ENCODE peak calls at places on chromosome 7, in nine cellular contexts. A is CD4-positive, CD25-positive, alpha-beta regulatory T cell; F is aorta; P is SK-N-SH; G is heart left ventricle; R is fibroblast of lung; C is uterus; V is CD8-positive, alpha-beta T cell; I is ascending aorta. T is an unnamed sample.
A peak's percentile ranks its signal among the peaks of the same experiment; 100 is the strongest.

GRCh38 chr7:97694355-97694754 is 37.5 kb upstream of the TAC1 start:
- DNase-seq in V (no peak), G (no peak), C (no peak), F (no peak), A (no peak), P (no peak), I (no peak), R (no peak), T (no peak)

GRCh38 chr7:16347461-16348192 is 73.7 kb downstream of the CRPPA start:
- DNase-seq in F (no peak), C (no peak), P (no peak), I (no peak), A (no peak), R (no peak), V (no peak), G (no peak), T (peak; percentile 86)

GRCh38 chr7:153193144-153193595 is 433.6 kb downstream of the ACTR3B start:
- DNase-seq in I (no peak), C (peak; percentile 15), F (no peak), A (no peak), R (no peak), V (no peak), G (no peak), P (peak; percentile 74), T (peak; percentile 20)

GRCh38 chr7:137668404-137668803 is 178.4 kb downstream of the DGKI start:
- DNase-seq in G (no peak), I (no peak), A (no peak), C (no peak), V (no peak), F (no peak), P (no peak), R (no peak), T (no peak)

GRCh38 chr7:150948791-150949251 is 29.3 kb downstream of the KCNH2 start:
- DNase-seq in R (no peak), P (peak; percentile 58), V (no peak), F (peak; percentile 50), C (no peak), I (no peak), G (peak; percentile 45), A (no peak), T (no peak)

GRCh38 chr7:106283831-106284515 is 810 bp downstream of the NAMPT start:
- DNase-seq in A (peak; percentile 72), F (peak; percentile 81), V (peak; percentile 28), G (peak; percentile 76), P (no peak), C (peak; percentile 55), I (no peak), R (peak; percentile 58), T (peak; percentile 30)

GRCh38 chr7:100568936-100569844 is 4.5 kb downstream of the SAP25 start:
- DNase-seq in P (peak; percentile 79), I (no peak), C (peak; percentile 70), R (no peak), V (no peak), F (peak; percentile 86), A (peak; percentile 57), G (peak; percentile 72), T (no peak)

GRCh38 chr7:28958946-28959417 is 852 bp upstream of the TRIL start:
- DNase-seq in C (no peak), A (no peak), I (no peak), V (no peak), R (no peak), F (no peak), G (no peak), P (no peak), T (no peak)

GRCh38 chr7:146591976-146592375 is 475.4 kb downstream of the CNTNAP2 start:
- DNase-seq in V (no peak), P (no peak), R (no peak), F (no peak), G (no peak), A (no peak), C (no peak), I (no peak), T (no peak)

GRCh38 chr7:64959072-64959747 is 31.6 kb downstream of the ZNF117 start:
- DNase-seq in F (no peak), V (no peak), I (no peak), R (no peak), G (no peak), C (no peak), A (no peak), P (no peak), T (peak; percentile 72)

GRCh38 chr7:39248693-39249090 is 271.0 kb downstream of the POU6F2 start:
- DNase-seq in F (no peak), C (no peak), R (no peak), P (no peak), V (no peak), G (no peak), I (no peak), A (no peak), T (no peak)

GRCh38 chr7:64463636-64464375 is 99.1 kb downstream of the ZNF680 start:
- DNase-seq in A (peak; percentile 0), R (peak; percentile 64), F (peak; percentile 90), I (peak; percentile 56), G (peak; percentile 84), P (peak; percentile 85), C (peak; percentile 67), V (no peak), T (no peak)

GRCh38 chr7:94060772-94061171 is 56.6 kb upstream of the BET1 start:
- DNase-seq in F (no peak), I (no peak), P (no peak), A (no peak), G (no peak), R (peak; percentile 28), C (no peak), V (no peak), T (no peak)

GRCh38 chr7:95012001-95012400 is 104.6 kb downstream of the PPP1R9A start:
- DNase-seq in C (no peak), F (no peak), R (no peak), I (no peak), G (no peak), P (no peak), A (no peak), V (no peak), T (no peak)

DNA sequence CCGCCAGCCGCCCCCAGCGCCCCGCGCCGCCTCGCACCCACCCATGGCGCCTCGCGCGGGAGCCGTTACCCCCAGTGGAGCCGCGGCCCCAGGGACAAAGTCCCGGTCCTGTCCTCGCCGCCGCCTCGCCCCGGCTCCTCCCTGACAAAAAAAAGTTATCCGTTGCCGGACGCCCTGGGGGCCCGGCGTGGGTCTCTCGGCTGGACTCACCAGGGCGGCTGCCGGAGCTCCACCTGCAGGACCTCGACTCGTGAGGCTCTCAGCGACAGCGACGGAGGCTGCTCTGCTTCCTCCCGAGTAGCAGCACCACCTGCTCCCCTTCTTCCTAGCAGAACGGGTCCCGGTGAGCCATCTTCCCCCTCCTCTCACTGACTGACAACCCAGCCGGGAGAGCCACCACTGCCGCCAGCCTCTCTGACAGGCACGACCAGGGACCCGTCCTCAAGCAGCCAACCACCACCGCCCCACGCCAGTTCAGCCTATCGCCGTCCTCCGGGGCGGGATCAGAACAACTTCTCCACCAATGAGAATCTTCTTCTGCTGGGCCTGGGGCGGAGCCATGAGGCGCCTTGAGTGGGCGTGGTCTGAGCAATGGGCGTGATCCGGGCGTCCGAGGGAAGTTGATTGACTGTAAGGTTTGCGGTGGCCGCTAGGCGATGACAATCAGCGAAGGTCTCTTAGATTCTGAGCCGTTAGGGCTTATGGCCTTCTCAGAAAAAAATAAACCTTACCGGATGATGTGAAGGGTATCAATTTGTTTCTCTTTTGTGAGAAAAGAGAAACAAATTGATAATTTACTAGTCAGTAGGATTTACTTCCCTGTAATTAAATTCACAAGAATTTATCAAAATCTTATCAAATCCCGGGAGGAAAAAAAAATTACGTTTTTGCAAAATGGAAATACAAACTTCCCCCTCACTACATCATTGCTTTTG is at the start of gene HYCC1:
- DNase-seq in V (peak; percentile 97), A (peak; percentile 99), G (peak; percentile 99), R (peak; percentile 99), I (peak; percentile 97), F (peak; percentile 99), P (peak; percentile 98), C (peak; percentile 99), T (peak; percentile 99)
- H3K27ac ChIP-seq in V (peak within 1 kb of the TSS; percentile 48), A (peak within 1 kb of the TSS; percentile 71), G (peak within 1 kb of the TSS; percentile 82), R (peak within 1 kb of the TSS; percentile 77), I (peak within 1 kb of the TSS; percentile 88), F (peak within 1 kb of the TSS; percentile 68), P (peak within 1 kb of the TSS; percentile 1), C (peak within 1 kb of the TSS; percentile 85), T (peak within 1 kb of the TSS; percentile 31)

GRCh38 chr7:1548438-1548831 is 7.6 kb downstream of the TMEM184A start:
- DNase-seq in G (peak; percentile 51), F (no peak), C (no peak), R (no peak), V (no peak), A (peak; percentile 26), P (no peak), I (no peak), T (no peak)
- H3K4me1 ChIP-seq in G (peaks cover 13% of the 10 kb centered on the region), F (no peaks in the 10 kb centered on the region), C (no peaks in the 10 kb centered on the region), R (no peaks in the 10 kb centered on the region), V (no peaks in the 10 kb centered on the region), A (no peaks in the 10 kb centered on the region), P (no peaks in the 10 kb centered on the region), I (no peaks in the 10 kb centered on the region), T (peaks cover 3% of the 10 kb centered on the region)

GRCh38 chr7:128859232-128860157 is 3.2 kb upstream of the ATP6V1F start:
- DNase-seq in F (no peak), V (no peak), I (no peak), G (peak; percentile 71), C (peak; percentile 54), R (no peak), P (no peak), A (no peak), T (no peak)

GRCh38 chr7:128863433-128863989 is 855 bp downstream of the ATP6V1F start:
- DNase-seq in F (no peak), A (peak; percentile 75), G (no peak), I (no peak), R (peak; percentile 75), V (no peak), C (no peak), P (peak; percentile 91), T (peak; percentile 79)

GRCh38 chr7:128862571-128863432 is at the start of gene ATP6V1F:
- DNase-seq in F (peak; percentile 100), G (peak; percentile 100), A (peak; percentile 98), I (peak; percentile 94), P (peak; percentile 100), R (peak; percentile 97), C (peak; percentile 97), V (peak; percentile 100), T (peak; percentile 98)

GRCh38 chr7:128860158-128861073 is 2.2 kb upstream of the ATP6V1F start:
- DNase-seq in F (no peak), P (no peak), V (no peak), G (no peak), C (peak; percentile 55), A (no peak), R (peak; percentile 78), I (no peak), T (no peak)

GRCh38 chr7:128861957-128862570 is 592 bp upstream of the ATP6V1F start:
- DNase-seq in R (no peak), V (no peak), F (no peak), P (no peak), G (no peak), I (no peak), C (no peak), A (no peak), T (no peak)
- H3K4me3 ChIP-seq in R (peak overlapping the region; percentile 6), V (peak overlapping the region; percentile 92), F (no peak overlapping the region), P (peak overlapping the region; percentile 89), G (peak overlapping the region; percentile 71), I (peak overlapping the region; percentile 79), C (peak overlapping the region; percentile 58), A (peak overlapping the region; percentile 96), T (peak overlapping the region; percentile 74)

DNA sequence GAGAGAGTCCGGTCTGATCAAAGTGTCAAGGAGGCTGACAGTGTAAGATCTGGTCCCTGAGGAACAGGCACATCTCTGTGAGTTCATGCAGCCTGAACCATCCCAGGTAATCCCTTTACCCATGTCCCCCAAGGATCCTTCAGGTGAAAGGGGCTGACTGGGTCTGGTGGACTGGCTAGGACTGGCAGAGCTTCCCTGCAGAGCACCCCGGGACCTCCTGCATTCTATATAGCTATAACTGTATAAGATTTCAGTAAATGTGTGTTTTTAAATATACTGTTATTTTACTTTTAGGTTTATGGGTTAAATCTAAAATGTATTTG is 246.8 kb downstream of the ELMO1 start:
- DNase-seq in V (no peak), C (no peak), G (no peak), A (no peak), I (no peak), F (no peak), R (no peak), P (no peak), T (no peak)
- H3K27ac ChIP-seq in V (no peak overlapping the region), C (no peak overlapping the region), G (no peak overlapping the region), A (no peak overlapping the region), I (no peak overlapping the region), F (peak overlapping the region; percentile 47), R (no peak overlapping the region), P (no peak overlapping the region), T (no peak overlapping the region)

T was measured in SJCRH30.